ENCODE peak calls at places on chromosomes 11 and 22, in five cellular contexts. One of them, this sample, is unnamed.

GRCh38 chr22:29705651-29706050 is 14.2 kb upstream of the CABP7 start:
- DNase-seq in HepG2: no peak
- DNase-seq in A549: no peak
- DNase-seq in K562: no peak
- DNase-seq in GM12878: no peak
- DNase-seq in this sample: no peak

GRCh38 chr11:114271316-114271715 is 24.9 kb upstream of the NNMT start:
- DNase-seq in HepG2: no peak
- DNase-seq in A549: no peak
- DNase-seq in K562: no peak
- DNase-seq in GM12878: no peak
- DNase-seq in this sample: no peak

GRCh38 chr22:20567371-20567847 is 60.0 kb downstream of the MED15 start:
- DNase-seq in HepG2: no peak
- DNase-seq in A549: no peak
- DNase-seq in K562: no peak
- DNase-seq in GM12878: no peak
- DNase-seq in this sample: no peak

GRCh38 chr11:102279641-102280170 is 37.6 kb upstream of the BIRC3 start:
- DNase-seq in HepG2: peak; percentile 98
- DNase-seq in A549: no peak
- DNase-seq in K562: no peak
- DNase-seq in GM12878: peak; percentile 68
- DNase-seq in this sample: peak; percentile 38

GRCh38 chr11:57647960-57648776 is 1.5 kb downstream of the YPEL4 start:
- DNase-seq in HepG2: no peak
- DNase-seq in A549: no peak
- DNase-seq in K562: peak; percentile 89
- DNase-seq in GM12878: no peak
- DNase-seq in this sample: peak; percentile 35

GRCh38 chr11:67484847-67485311 is 2.1 kb downstream of the AIP start:
- DNase-seq in HepG2: no peak
- DNase-seq in A549: no peak
- DNase-seq in K562: no peak
- DNase-seq in GM12878: peak; percentile 76
- DNase-seq in this sample: no peak

GRCh38 chr22:37229012-37229804 is 14.9 kb downstream of the RAC2 start:
- DNase-seq in HepG2: no peak
- DNase-seq in A549: peak; percentile 47
- DNase-seq in K562: no peak
- DNase-seq in GM12878: no peak
- DNase-seq in this sample: no peak

GRCh38 chr11:78907636-78908035 is 333.0 kb upstream of the NARS2 start:
- DNase-seq in HepG2: no peak
- DNase-seq in A549: no peak
- DNase-seq in K562: no peak
- DNase-seq in GM12878: no peak
- DNase-seq in this sample: no peak

GRCh38 chr11:29018631-29019030 is 910.4 kb downstream of the METTL15 start:
- DNase-seq in HepG2: no peak
- DNase-seq in A549: peak; percentile 49
- DNase-seq in K562: no peak
- DNase-seq in GM12878: no peak
- DNase-seq in this sample: no peak

GRCh38 chr11:94486068-94486467 is 7.6 kb downstream of the MRE11 start:
- DNase-seq in HepG2: no peak
- DNase-seq in A549: no peak
- DNase-seq in K562: no peak
- DNase-seq in GM12878: no peak
- DNase-seq in this sample: no peak

GRCh38 chr22:41563051-41563711 is 2.4 kb downstream of the CSDC2 start:
- DNase-seq in HepG2: peak; percentile 43
- DNase-seq in A549: peak; percentile 44
- DNase-seq in K562: peak; percentile 55
- DNase-seq in GM12878: no peak
- DNase-seq in this sample: peak; percentile 32

GRCh38 chr11:94243571-94244229 is 60.7 kb upstream of the IZUMO1R start:
- DNase-seq in HepG2: no peak
- DNase-seq in A549: no peak
- DNase-seq in K562: no peak
- DNase-seq in GM12878: no peak
- DNase-seq in this sample: no peak

GRCh38 chr11:2750601-2751522 is 51.1 kb upstream of the KCNQ1OT1 start:
- DNase-seq in HepG2: no peak
- DNase-seq in A549: no peak
- DNase-seq in K562: no peak
- DNase-seq in GM12878: no peak
- DNase-seq in this sample: no peak

GRCh38 chr11:113373306-113373705 is 14.3 kb upstream of the ANKK1 start:
- DNase-seq in HepG2: no peak
- DNase-seq in A549: no peak
- DNase-seq in K562: no peak
- DNase-seq in GM12878: no peak
- DNase-seq in this sample: no peak

GRCh38 chr11:79809487-79809886 is 368.7 kb upstream of the TENM4 start:
- DNase-seq in HepG2: no peak
- DNase-seq in A549: no peak
- DNase-seq in K562: no peak
- DNase-seq in GM12878: no peak
- DNase-seq in this sample: no peak

GRCh38 chr11:128470081-128470480 is 117.3 kb downstream of the ETS1 start:
- DNase-seq in HepG2: no peak
- DNase-seq in A549: no peak
- DNase-seq in K562: no peak
- DNase-seq in GM12878: no peak
- DNase-seq in this sample: no peak

GRCh38 chr11:119206512-119207299 is 567 bp downstream of the CBL start:
- DNase-seq in HepG2: no peak
- DNase-seq in A549: no peak
- DNase-seq in K562: peak; percentile 69
- DNase-seq in GM12878: no peak
- DNase-seq in this sample: peak; percentile 77

DNA sequence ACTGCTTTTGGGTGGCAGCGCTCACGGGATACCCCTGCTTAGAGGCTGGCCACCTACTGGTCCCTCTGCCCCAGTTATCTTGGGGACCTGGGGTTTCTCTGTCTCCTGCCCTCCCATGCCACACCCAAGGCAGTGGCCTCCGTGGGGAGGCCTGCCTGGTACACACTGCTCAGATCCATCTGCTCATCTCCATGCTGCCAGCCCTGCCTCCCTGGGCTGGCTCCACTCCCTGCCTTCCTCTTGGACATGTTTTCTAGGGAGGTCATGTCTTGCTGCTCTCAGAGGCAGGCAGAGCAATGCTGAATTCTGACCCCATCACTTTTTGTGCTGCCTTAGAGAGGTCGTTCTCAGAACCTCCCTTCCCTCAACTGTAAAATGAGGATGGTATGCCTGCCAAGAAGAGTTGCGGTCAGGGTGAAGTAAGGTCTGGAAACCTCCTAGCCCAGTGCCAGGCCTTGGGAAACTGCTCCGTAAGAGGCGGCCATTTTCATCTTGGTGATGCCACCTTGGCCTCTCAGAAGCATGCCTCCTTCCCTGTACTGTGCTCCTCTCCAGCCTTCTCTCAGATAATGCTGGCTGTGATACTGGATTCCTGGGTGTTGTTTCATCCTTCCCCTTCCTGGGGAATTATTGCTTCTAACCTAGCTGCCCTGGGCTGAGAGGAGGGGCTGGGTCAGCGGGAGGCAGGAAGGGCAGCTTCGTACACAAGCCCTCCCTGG is 186.4 kb upstream of the ZBED5 start:
- DNase-seq in HepG2: no peak
- DNase-seq in A549: no peak
- DNase-seq in K562: no peak
- DNase-seq in GM12878: no peak
- DNase-seq in this sample: no peak
- TF ChIP-seq REST in HepG2: no peak
- TF ChIP-seq REST in A549: no peak
- TF ChIP-seq REST in K562: no peak
- TF ChIP-seq REST in GM12878: no peak
- TF ChIP-seq REST in this sample: no peak

GRCh38 chr11:83648610-83649467 is 362.7 kb upstream of the CCDC90B start:
- DNase-seq in HepG2: peak; percentile 60
- DNase-seq in A549: no peak
- DNase-seq in K562: no peak
- DNase-seq in GM12878: no peak
- DNase-seq in this sample: peak; percentile 56
- TF ChIP-seq JUNB in HepG2: no peak
- TF ChIP-seq JUNB in A549: no peak
- TF ChIP-seq JUNB in K562: no peak
- TF ChIP-seq JUNB in GM12878: no peak
- TF ChIP-seq JUNB in this sample: no peak

DNA sequence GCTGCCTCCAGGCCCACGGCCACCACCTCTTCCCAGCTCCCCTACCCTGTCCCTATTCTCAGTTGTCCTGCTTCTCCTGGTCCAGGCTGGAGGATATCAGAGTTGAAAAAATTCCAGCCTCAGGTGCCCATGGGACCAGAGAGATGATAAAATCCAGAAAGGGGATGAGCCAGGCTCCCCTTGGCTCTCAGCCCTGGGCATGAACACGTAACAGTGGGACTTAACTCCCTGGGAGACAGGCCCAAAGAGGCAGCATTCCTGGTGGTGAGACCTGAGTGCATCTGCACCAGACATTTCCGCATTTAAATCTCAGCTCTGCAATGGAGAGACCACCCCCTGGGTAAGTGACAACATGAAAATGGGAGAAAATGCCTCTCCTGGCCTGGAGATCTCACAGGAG is 10.4 kb upstream of the SLC39A13 start:
- DNase-seq in HepG2: no peak
- DNase-seq in A549: no peak
- DNase-seq in K562: no peak
- DNase-seq in GM12878: no peak
- DNase-seq in this sample: no peak
- TF ChIP-seq REST in HepG2: no peak
- TF ChIP-seq REST in A549: no peak
- TF ChIP-seq REST in K562: no peak
- TF ChIP-seq REST in GM12878: no peak
- TF ChIP-seq REST in this sample: no peak

DNA sequence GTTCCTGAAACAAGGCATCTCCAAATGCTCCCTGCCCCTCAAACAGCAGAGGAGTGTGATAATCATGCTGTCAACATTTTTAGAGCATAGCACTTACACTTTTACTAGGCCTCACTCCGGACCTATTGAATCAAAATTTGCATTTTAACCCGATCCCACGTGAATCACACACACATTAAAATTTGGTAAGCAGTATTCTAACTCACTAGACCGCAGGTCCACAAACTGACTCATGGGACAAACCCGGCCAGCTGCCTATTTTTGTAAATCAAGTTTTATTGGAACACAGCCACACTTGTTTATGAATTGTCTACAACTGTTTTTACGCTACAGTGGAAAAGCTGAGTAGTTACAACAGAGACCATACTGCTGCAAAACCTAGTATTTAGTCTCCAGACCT is 43.3 kb downstream of the SNX19 start:
- DNase-seq in HepG2: no peak
- DNase-seq in A549: no peak
- DNase-seq in K562: no peak
- DNase-seq in GM12878: no peak
- DNase-seq in this sample: no peak
- TF ChIP-seq JUNB in HepG2: no peak
- TF ChIP-seq JUNB in A549: no peak
- TF ChIP-seq JUNB in K562: no peak
- TF ChIP-seq JUNB in GM12878: no peak
- TF ChIP-seq JUNB in this sample: no peak

GRCh38 chr11:44733877-44734276 is 7.1 kb downstream of the TSPAN18 start:
- DNase-seq in HepG2: no peak
- DNase-seq in A549: no peak
- DNase-seq in K562: no peak
- DNase-seq in GM12878: no peak
- DNase-seq in this sample: peak; percentile 70
- TF ChIP-seq REST in HepG2: no peak
- TF ChIP-seq REST in A549: no peak
- TF ChIP-seq REST in K562: no peak
- TF ChIP-seq REST in GM12878: no peak
- TF ChIP-seq REST in this sample: no peak

GRCh38 chr22:46242023-46242422 is 8.1 kb downstream of the CDPF1 start:
- DNase-seq in HepG2: no peak
- DNase-seq in A549: no peak
- DNase-seq in K562: no peak
- DNase-seq in GM12878: no peak
- DNase-seq in this sample: no peak
- TF ChIP-seq JUNB in HepG2: no peak
- TF ChIP-seq JUNB in A549: no peak
- TF ChIP-seq JUNB in K562: no peak
- TF ChIP-seq JUNB in GM12878: no peak
- TF ChIP-seq JUNB in this sample: no peak

This sample was measured in GM23338.